ENCODE peak calls at places on chromosomes 6 and 20, in four cellular contexts. G is psoas muscle; F is CD8-positive, alpha-beta T cell; B is endothelial cell of umbilical vein. L is an unnamed sample. For H3K4me1, the result is how much of the 10 kb centered on the place peaks cover.

GRCh38 chr20:9200620-9201019 is 131.7 kb downstream of the PLCB4 start:
- DNase-seq in G (no peak), F (no peak), B (no peak), L (peak)

GRCh38 chr20:20366551-20366895 is 1.4 kb upstream of the INSM1 start:
- DNase-seq in G (no peak), F (no peak), B (no peak), L (no peak)

GRCh38 chr6:106799008-106799952 is 169.9 kb downstream of the QRSL1 start:
- DNase-seq in G (no peak), F (no peak), B (no peak), L (peak)

GRCh38 chr6:157019115-157019628 is 242.0 kb downstream of the ARID1B start:
- DNase-seq in G (no peak), F (no peak), B (no peak), L (no peak)

GRCh38 chr6:116439572-116439971 is 21.6 kb upstream of the CALHM6 start:
- DNase-seq in G (no peak), F (no peak), B (no peak), L (no peak)

GRCh38 chr20:20547221-20547875 is 165.1 kb downstream of the RALGAPA2 start:
- DNase-seq in G (no peak), F (no peak), B (no peak), L (peak)

GRCh38 chr6:122207794-122208193 is 191.7 kb upstream of the HSF2 start:
- DNase-seq in G (no peak), F (no peak), B (no peak), L (peak)

GRCh38 chr6:114049367-114049966 is 78.5 kb upstream of the HDAC2 start:
- DNase-seq in G (no peak), F (no peak), B (no peak), L (peak)

GRCh38 chr20:38723982-38724602 is at the start of gene SLC32A1:
- DNase-seq in G (no peak), F (no peak), B (no peak), L (no peak)

GRCh38 chr6:166944666-166945256 is 11.6 kb downstream of the RNASET2 start:
- DNase-seq in G (no peak), F (no peak), B (no peak), L (no peak)

GRCh38 chr6:31204751-31205145 is 34.3 kb upstream of the POU5F1 start:
- DNase-seq in G (no peak), F (no peak), B (no peak), L (no peak)

GRCh38 chr6:56889492-56889891 is 65.4 kb upstream of the BEND6 start:
- DNase-seq in G (no peak), F (no peak), B (no peak), L (no peak)

GRCh38 chr6:145809211-145809610 is 5.4 kb downstream of the FBXO30 start:
- DNase-seq in G (no peak), F (no peak), B (no peak), L (no peak)

GRCh38 chr6:48412656-48413055 is 301.7 kb upstream of the PTCHD4 start:
- DNase-seq in G (no peak), F (no peak), B (no peak), L (no peak)

GRCh38 chr6:21386744-21387143 is 206.8 kb upstream of the SOX4 start:
- DNase-seq in G (no peak), F (no peak), B (no peak), L (no peak)

GRCh38 chr20:19254956-19255355 is 42.5 kb downstream of the SLC24A3 start:
- DNase-seq in G (no peak), F (no peak), B (no peak), L (no peak)

GRCh38 chr20:38435555-38435939 is 419 bp upstream of the SNHG17 start:
- DNase-seq in G (no peak), F (no peak), B (no peak), L (no peak)

GRCh38 chr20:55424446-55424845 is 580.9 kb downstream of the CBLN4 start:
- DNase-seq in G (no peak), F (no peak), B (no peak), L (no peak)

GRCh38 chr20:50286609-50287008 is 96.0 kb downstream of the CEBPB start:
- DNase-seq in G (peak), F (no peak), B (peak), L (peak)

GRCh38 chr6:65566117-65566516 is 140.9 kb downstream of the EYS start:
- DNase-seq in G (no peak), F (no peak), B (no peak), L (no peak)

GRCh38 chr6:38054526-38054925 is 235.0 kb downstream of the ZFAND3 start:
- DNase-seq in G (no peak), F (no peak), B (no peak), L (no peak)

GRCh38 chr20:44582321-44583025 is at the start of gene PKIG:
- DNase-seq in G (peak), F (no peak), B (peak), L (peak)

GRCh38 chr6:158654960-158655485 is 5.2 kb downstream of the SYTL3 start:
- DNase-seq in G (no peak), F (no peak), B (no peak), L (peak)

GRCh38 chr20:43188861-43189613 is 669 bp downstream of the PTPRT start:
- DNase-seq in G (no peak), F (no peak), B (no peak), L (no peak)

GRCh38 chr6:54135665-54136370 is 24.6 kb downstream of the MLIP start:
- DNase-seq in G (no peak), F (no peak), B (peak), L (peak)

GRCh38 chr20:1299522-1299921 is 29.4 kb downstream of the SDCBP2 start:
- DNase-seq in G (no peak), F (peak), B (no peak), L (no peak)

GRCh38 chr6:107819976-107820551 is 4.0 kb downstream of the SCML4 start:
- DNase-seq in G (no peak), F (peak), B (no peak), L (no peak)

GRCh38 chr20:21613512-21613911 is 92.0 kb upstream of the PAX1 start:
- DNase-seq in G (no peak), F (no peak), B (no peak), L (no peak)

GRCh38 chr6:107665386-107665785 is 158.7 kb downstream of the SCML4 start:
- DNase-seq in G (no peak), F (no peak), B (peak), L (peak)

GRCh38 chr20:52008874-52009273 is 182.7 kb downstream of the ZFP64 start:
- DNase-seq in G (no peak), F (no peak), B (no peak), L (no peak)

GRCh38 chr20:1664911-1665310 is 7.3 kb upstream of the SIRPG start:
- DNase-seq in G (no peak), F (peak), B (no peak), L (no peak)

GRCh38 chr20:61704661-61705060 is 361.0 kb downstream of the TAF4 start:
- DNase-seq in G (no peak), F (no peak), B (no peak), L (no peak)

GRCh38 chr6:84773431-84774173 is 9.2 kb upstream of the TBX18 start:
- DNase-seq in G (peak), F (no peak), B (peak), L (no peak)

GRCh38 chr6:147081210-147081609 is 123.0 kb upstream of the STXBP5 start:
- DNase-seq in G (no peak), F (no peak), B (no peak), L (no peak)

GRCh38 chr20:63065911-63066310 is 59.1 kb upstream of the BHLHE23 start:
- DNase-seq in G (no peak), F (no peak), B (no peak), L (no peak)

GRCh38 chr6:127907960-127908640 is 7.2 kb upstream of the THEMIS start:
- DNase-seq in G (no peak), F (no peak), B (no peak), L (no peak)

GRCh38 chr6:41049548-41049947 is 3.5 kb upstream of the APOBEC2 start:
- DNase-seq in G (no peak), F (no peak), B (no peak), L (no peak)

GRCh38 chr20:17965042-17965697 is 3.4 kb downstream of the SNX5 start:
- DNase-seq in G (no peak), F (no peak), B (no peak), L (no peak)
- H3K27ac ChIP-seq in G (peak), F (peak), B (peak), L (peak)

GRCh38 chr20:16424780-16425179 is 148.5 kb downstream of the KIF16B start:
- DNase-seq in G (no peak), F (no peak), B (no peak), L (no peak)
- H3K4me1 ChIP-seq in G (under half), F (under half), B (under half), L (under half)

DNA sequence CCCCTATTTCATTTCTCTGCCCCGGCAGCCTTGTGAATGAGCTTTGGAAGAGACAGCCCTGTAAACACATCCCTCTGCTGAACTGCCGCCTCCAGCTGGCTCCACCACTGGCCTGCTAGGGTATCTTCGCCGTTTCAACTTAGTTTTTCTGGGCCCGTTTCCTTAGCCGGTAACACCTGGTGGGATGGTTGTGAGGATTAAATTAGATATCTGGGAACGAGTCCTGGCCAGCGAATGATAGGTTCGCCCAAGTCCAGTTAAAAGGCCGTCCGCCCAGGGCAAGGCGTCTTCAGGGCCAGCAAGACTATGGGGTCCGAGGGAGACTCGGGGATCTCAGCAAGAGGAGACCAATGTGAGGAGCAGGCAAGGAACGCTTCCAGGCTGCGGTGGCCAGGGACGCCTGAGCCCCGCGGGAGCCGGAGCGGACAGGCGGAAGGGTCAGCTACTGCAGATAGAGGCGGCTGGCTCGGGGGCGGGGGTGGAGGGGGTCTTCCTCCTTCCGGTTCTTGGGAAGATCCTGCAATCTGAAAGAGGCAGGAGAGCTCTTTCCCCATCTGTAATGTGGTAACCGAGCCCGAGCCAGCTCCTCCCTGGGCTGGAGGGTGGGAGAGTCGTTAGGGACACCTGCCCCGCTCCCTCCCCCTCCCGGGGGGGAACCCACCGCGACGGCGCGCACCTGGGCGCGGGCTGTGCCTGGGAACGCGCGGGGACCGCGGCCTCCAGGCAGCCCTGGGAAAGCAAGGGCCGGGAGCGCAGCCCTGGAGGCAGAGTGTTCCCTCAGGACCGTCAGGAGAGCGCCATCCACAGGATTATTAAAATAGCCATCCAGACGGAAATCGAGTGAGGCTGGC is 4.5 kb upstream of the PTCRA start:
- DNase-seq in G (no peak), F (no peak), B (no peak), L (no peak)
- TF ChIP-seq CTCF in G (no peak), F (no peak), B (no peak), L (peak)

DNA sequence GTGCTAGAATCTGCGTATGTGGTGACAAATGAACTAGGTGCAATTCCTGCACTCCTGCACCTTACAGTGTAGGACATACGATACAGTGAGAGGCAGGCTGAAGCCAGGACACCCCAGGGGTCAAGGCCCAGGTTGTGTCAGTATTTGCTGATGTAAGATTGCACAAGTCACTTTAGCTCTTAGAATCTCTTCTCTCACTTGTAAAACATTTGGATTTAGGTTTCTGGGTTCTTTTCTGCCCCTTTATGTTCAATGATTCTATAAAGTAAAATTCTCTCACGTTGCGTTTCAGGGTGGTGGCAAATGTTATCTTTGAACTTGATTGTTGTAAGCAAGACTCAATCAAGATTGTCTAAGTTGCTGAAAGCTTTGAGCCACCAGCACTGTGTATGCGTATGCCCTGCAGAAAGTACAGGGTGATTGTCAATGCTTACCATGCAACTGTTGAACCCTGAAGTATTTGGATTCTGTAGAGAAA is 105.9 kb upstream of the CITED2 start:
- DNase-seq in G (no peak), F (no peak), B (no peak), L (no peak)
- H3K27ac ChIP-seq in G (no peak), F (no peak), B (no peak), L (no peak)

GRCh38 chr20:49278817-49279676 is 1.2 kb upstream of the ZNFX1 start:
- DNase-seq in G (no peak), F (no peak), B (no peak), L (no peak)
- H3K4me1 ChIP-seq in G (half or more), F (half or more), B (half or more), L (under half)

GRCh38 chr6:144786825-144787224 is 501.7 kb downstream of the UTRN start:
- DNase-seq in G (no peak), F (no peak), B (no peak), L (no peak)

GRCh38 chr6:144785056-144785455 is 499.9 kb downstream of the UTRN start:
- DNase-seq in G (no peak), F (no peak), B (no peak), L (no peak)

GRCh38 chr6:144778773-144779531 is 493.8 kb downstream of the UTRN start:
- DNase-seq in G (no peak), F (no peak), B (no peak), L (no peak)

GRCh38 chr6:144781836-144782235 is 496.7 kb downstream of the UTRN start:
- DNase-seq in G (no peak), F (no peak), B (no peak), L (no peak)

DNA sequence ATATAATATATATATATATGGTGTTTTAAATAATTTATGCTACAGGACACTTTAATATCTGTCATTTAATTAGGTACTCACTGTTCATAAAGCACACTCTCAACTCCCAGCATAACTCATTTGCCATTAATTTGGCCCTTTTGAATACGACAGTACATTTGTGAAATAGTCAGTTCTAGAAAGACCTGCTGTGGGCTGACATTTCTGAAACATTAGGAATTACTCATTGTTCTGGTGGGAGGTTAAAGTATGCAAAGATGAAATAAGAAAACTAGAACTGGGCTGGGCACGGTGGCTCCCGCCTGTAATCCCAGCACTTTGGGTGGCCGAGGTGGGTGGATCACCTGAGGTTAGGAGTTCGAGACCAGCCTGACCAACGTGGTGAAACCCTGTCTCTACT is 497.5 kb downstream of the UTRN start:
- DNase-seq in G (no peak), F (no peak), B (no peak), L (no peak)
- TF ChIP-seq CTCF in G (no peak), F (no peak), B (no peak), L (no peak)

GRCh38 chr20:34299925-34300806 is 3.0 kb downstream of the AHCY start:
- DNase-seq in G (no peak), F (no peak), B (no peak), L (peak)
- H3K27ac ChIP-seq in G (no peak), F (no peak), B (no peak), L (no peak)

GRCh38 chr20:36462440-36463211 is 78.7 kb upstream of the MYL9 start:
- DNase-seq in G (peak), F (no peak), B (peak), L (peak)

GRCh38 chr20:36465109-36466080 is 75.9 kb upstream of the MYL9 start:
- DNase-seq in G (peak), F (peak), B (peak), L (peak)

GRCh38 chr20:36461600-36462439 is 79.5 kb upstream of the MYL9 start:
- DNase-seq in G (peak), F (no peak), B (peak), L (peak)

GRCh38 chr20:36460648-36461599 is 80.4 kb upstream of the MYL9 start:
- DNase-seq in G (peak), F (peak), B (peak), L (peak)

GRCh38 chr20:36463212-36464061 is 77.9 kb upstream of the MYL9 start:
- DNase-seq in G (no peak), F (no peak), B (peak), L (no peak)
- H3K4me1 ChIP-seq in G (half or more), F (half or more), B (half or more), L (under half)

L was measured in fibroblast of lung.